ENCODE peak calls at places on chromosome 14, in seven cellular contexts. F, E, U, Z, H, T and L are unnamed samples.

GRCh38 chr14:69675246-69675583 is 63.8 kb downstream of the SUSD6 start:
- DNase-seq in Z (no peak), T (no peak), H (no peak), F (no peak), U (no peak), E (no peak), L (no peak)

GRCh38 chr14:97730706-97731105 is 933.5 kb downstream of the VRK1 start:
- DNase-seq in Z (no peak), F (no peak), U (no peak), E (no peak), T (no peak), H (no peak), L (no peak)

GRCh38 chr14:38311655-38312054 is 55.8 kb upstream of the CLEC14A start:
- DNase-seq in Z (no peak), E (no peak), U (no peak), F (no peak), T (no peak), H (no peak), L (no peak)

GRCh38 chr14:100438678-100439592 is 115.8 kb downstream of the SLC25A47 start:
- DNase-seq in T (no peak), F (peak), H (peak), E (no peak), U (peak), Z (no peak), L (peak)

GRCh38 chr14:52352546-52352945 is 38.4 kb downstream of the PTGER2 start:
- DNase-seq in H (no peak), F (no peak), Z (no peak), T (no peak), U (no peak), E (no peak), L (no peak)

GRCh38 chr14:100030441-100031153 is 34.6 kb upstream of the EVL start:
- DNase-seq in Z (no peak), H (peak), U (peak), T (no peak), F (no peak), E (no peak), L (no peak)

GRCh38 chr14:29463727-29464370 is 463.8 kb downstream of the PRKD1 start:
- DNase-seq in T (no peak), F (no peak), H (no peak), Z (no peak), E (no peak), U (peak), L (no peak)

GRCh38 chr14:41662780-41663477 is 56.3 kb downstream of the LRFN5 start:
- DNase-seq in T (no peak), U (no peak), F (no peak), E (no peak), Z (no peak), H (no peak), L (no peak)

DNA sequence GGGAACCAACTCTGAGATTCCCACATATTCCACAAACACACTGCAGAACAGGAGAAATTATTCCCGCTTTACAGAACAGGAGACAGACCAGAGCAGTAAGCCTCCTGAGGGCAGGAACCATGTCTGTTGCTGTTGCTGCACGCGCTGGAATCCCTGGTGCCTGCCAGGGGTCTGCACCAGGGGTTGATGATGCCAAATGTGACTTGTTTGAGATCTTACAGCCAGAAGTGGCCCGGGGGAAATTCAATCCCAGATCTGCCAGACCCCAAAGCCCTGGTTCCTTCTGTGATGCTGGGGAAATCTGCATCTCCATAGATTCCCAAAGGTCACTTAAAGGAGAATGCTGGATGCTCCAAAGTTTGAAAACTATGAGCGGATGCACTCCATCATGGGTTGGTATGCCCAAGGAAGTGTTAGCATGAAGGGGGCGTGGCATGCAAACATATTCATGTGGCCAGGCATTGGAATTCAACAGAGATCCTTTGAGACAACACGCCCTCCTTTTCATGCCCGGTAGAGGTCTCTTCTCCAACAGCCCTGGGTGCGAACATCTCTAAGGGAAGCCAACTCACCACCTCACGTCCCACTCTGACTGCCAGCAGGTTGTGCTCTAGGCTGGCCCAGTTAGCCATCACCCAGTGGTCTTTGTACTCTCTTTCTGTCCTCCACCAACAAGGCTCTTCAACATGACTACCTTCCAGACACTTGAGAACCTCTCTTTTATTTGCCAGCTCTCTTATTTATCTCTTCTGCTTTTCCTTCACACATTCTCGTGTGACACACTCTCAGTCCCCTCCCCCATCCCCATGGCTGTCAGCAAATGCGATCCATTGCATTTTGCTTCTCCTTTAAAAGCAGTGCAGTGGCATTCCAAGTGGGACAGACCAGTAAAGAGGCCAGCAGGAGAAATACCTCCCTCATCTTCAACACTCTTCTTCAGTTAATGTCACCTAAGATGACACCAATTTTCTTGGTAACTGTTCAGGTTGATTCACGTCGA is 131.3 kb downstream of the ZFP36L1 start:
- DNase-seq in H (no peak), E (no peak), Z (no peak), F (no peak), T (peak), U (no peak), L (no peak)
- TF ChIP-seq CTCF in H (no peak), E (no peak), Z (no peak), F (no peak), T (no peak), U (no peak), L (no peak)

GRCh38 chr14:75022655-75023054 is 19.9 kb downstream of the EIF2B2 start:
- DNase-seq in E (no peak), F (peak), T (no peak), U (peak), H (no peak), Z (no peak), L (no peak)
- TF ChIP-seq CTCF in E (no peak), F (no peak), T (peak), U (no peak), H (peak), Z (no peak), L (peak)

GRCh38 chr14:102464846-102465341 is 44.7 kb downstream of the ANKRD9 start:
- DNase-seq in T (no peak), F (no peak), E (peak), Z (no peak), U (no peak), H (no peak), L (no peak)
- TF ChIP-seq CTCF in T (no peak), F (no peak), E (no peak), Z (no peak), U (no peak), H (no peak), L (no peak)

GRCh38 chr14:83297361-83297760 is 1763.7 kb upstream of the SEL1L start:
- DNase-seq in U (no peak), F (no peak), Z (no peak), E (no peak), H (no peak), T (no peak), L (no peak)

GRCh38 chr14:83294941-83295340 is 1761.3 kb upstream of the SEL1L start:
- DNase-seq in H (no peak), T (no peak), E (no peak), U (no peak), Z (no peak), F (no peak), L (no peak)

GRCh38 chr14:83300454-83301064 is 1766.9 kb upstream of the SEL1L start:
- DNase-seq in T (no peak), F (no peak), Z (no peak), E (no peak), U (peak), H (no peak), L (no peak)
- TF ChIP-seq CTCF in T (peak), F (no peak), Z (peak), E (peak), U (peak), H (peak), L (peak)

GRCh38 chr14:37114559-37114958 is 57.8 kb downstream of the SLC25A21 start:
- DNase-seq in F (no peak), T (no peak), E (no peak), U (no peak), Z (no peak), H (no peak), L (no peak)

GRCh38 chr14:37122288-37122687 is 50.1 kb downstream of the SLC25A21 start:
- DNase-seq in H (peak), Z (no peak), E (no peak), T (no peak), F (peak), U (peak), L (no peak)

GRCh38 chr14:37118673-37119366 is 53.6 kb downstream of the SLC25A21 start:
- DNase-seq in U (no peak), F (no peak), T (no peak), H (no peak), E (no peak), Z (no peak), L (no peak)

GRCh38 chr14:37114039-37114438 is 58.4 kb downstream of the SLC25A21 start:
- DNase-seq in H (no peak), T (no peak), E (no peak), Z (no peak), F (no peak), U (peak), L (no peak)

DNA sequence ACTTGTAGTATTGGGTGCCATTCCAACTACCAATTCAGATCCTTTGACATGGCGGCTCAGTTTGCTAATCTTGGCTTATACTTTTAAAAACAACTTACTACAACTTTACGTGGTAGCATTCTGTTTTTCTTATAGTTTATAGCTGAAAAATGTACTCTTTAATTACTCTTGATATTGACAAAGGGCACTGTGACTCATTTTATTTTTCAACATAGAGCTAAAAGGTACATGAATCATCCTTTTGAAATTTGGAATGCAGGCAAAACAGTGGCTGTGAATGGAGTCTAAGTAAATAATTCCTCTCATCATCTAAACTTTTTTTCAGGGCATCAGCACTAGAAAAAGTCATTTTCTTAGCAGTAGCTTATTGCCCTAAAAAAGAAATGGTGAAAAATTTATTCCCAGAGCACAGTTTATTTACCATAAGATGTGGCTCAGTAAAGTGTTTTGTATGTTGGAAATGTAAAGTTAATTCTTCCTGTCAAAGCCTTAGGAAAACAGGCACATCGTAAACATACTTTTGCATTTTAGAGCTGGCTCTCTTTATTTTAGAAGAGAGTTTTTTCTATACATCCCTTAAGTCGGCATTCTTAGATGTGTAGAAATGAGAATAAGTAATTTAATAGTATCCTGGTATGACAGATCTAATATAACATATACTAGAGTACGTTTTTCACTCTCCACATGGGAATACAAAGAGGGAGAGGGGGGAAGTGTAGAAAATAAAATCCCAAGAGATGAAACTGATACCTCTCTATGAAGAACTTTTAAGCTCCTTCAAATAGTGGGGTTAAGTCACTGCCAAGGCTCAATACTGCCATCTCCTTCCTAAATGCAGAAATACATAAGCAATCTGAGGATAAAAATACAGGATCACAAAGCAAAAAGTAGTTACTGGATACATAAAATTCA is 55.2 kb downstream of the SLC25A21 start:
- DNase-seq in H (peak), U (peak), E (no peak), F (no peak), T (no peak), Z (no peak), L (no peak)
- TF ChIP-seq CTCF in H (peak), U (peak), E (no peak), F (peak), T (peak), Z (no peak), L (peak)

GRCh38 chr14:39417014-39417413 is 15.2 kb downstream of the FBXO33 start:
- DNase-seq in H (no peak), T (no peak), E (no peak), Z (no peak), F (no peak), U (no peak), L (no peak)
- TF ChIP-seq CTCF in H (peak), T (no peak), E (no peak), Z (no peak), F (no peak), U (no peak), L (no peak)

DNA sequence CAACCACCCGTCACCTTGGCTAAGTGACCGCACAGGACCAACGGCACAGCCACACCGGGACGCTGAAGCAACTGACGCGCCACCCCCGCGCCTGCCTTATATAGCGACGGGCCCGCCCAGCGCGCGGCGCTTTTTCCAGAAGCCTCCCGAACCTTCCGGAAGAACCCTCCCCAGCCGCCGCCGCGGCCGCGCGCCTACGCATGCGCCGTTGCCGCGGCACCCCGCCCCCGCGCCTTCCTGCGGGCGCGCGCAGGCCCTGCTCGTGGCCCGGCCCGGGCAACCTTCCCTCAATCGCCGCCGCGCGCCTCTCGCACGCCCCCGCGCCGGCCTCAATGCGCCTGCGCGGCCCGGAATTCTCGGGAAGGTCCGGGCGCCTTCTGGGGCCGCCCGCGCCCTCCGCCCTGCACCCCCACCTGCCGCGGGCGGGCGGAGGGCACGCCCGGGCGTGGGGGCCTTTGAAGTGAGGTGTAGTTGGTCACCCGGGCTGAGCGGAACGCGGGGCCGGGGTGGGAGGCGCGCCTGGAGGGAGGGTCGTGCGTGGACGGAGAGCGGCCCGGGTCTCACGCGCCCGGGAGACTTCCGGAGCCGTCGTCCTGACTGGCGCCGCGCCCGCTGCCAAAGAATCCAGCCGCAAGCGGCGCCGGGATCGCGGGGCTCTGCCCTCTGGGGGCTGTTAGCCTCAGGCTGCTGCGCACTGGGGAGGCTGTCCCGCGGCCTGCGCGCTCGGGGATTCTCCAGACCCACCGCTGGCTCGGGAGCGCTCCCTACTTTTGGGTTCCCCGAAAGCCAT is at the start of gene HSP90AA1:
- DNase-seq in T (peak), Z (peak), E (peak), H (peak), U (peak), F (peak), L (peak)
- TF ChIP-seq CTCF in T (no peak), Z (no peak), E (no peak), H (peak), U (no peak), F (no peak), L (no peak)

GRCh38 chr14:21711360-21711961 is 37.8 kb upstream of the OR4E1 start:
- DNase-seq in U (peak), E (no peak), F (peak), H (no peak), T (no peak), Z (peak), L (no peak)
- TF ChIP-seq CTCF in U (peak), E (peak), F (peak), H (peak), T (no peak), Z (peak), L (peak)

GRCh38 chr14:95455246-95455645 is 61.2 kb downstream of the SYNE3 start:
- DNase-seq in U (no peak), H (no peak), Z (no peak), E (no peak), T (no peak), F (no peak), L (no peak)

GRCh38 chr14:95453713-95453980 is 62.8 kb downstream of the SYNE3 start:
- DNase-seq in E (no peak), H (no peak), T (no peak), Z (no peak), U (no peak), F (no peak), L (no peak)

GRCh38 chr14:95449131-95449530 is 67.3 kb downstream of the SYNE3 start:
- DNase-seq in E (no peak), H (no peak), F (no peak), U (no peak), T (no peak), Z (peak), L (no peak)

GRCh38 chr14:95452890-95453712 is 63.3 kb downstream of the SYNE3 start:
- DNase-seq in T (no peak), H (no peak), F (no peak), U (no peak), E (no peak), Z (no peak), L (no peak)

DNA sequence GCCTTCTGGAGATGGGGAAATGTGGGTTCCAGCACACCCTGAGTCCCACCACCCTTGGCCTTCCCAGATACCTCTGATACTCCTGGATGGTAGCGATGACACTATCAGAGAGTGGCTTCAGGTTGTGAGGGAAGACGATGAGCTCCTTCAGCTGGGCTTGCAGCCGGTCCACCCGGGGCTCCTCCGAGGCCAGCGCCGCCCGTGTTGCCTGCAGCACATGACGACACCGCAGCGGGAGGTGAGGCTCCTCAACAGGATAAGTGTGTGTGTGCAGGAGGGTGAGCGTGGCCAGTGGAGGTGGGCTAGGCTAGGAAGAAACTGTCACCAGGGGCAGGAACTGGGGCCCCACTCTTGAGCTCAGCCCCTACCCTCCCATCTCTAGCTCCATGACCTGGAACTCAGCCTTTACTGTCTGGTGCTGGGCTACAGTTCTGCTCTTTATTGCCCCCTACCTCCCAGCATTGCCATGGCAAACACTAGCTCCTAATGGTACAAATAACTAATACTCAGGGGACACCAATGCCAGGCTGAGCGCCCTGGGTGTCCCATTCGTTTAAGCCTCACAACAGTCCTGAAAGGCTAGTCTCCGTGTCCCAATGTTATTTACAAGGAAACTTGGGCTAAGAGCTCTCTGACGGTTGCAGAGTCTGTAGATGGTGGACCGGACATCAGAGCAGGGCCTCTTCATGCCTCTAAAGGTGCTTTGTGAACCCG is 64.1 kb downstream of the SYNE3 start:
- DNase-seq in U (no peak), Z (no peak), E (no peak), H (no peak), F (peak), T (no peak), L (no peak)
- TF ChIP-seq CTCF in U (no peak), Z (peak), E (no peak), H (peak), F (peak), T (no peak), L (peak)

GRCh38 chr14:63853831-63854293 is 1.1 kb downstream of the SYNE2 start:
- DNase-seq in E (peak), T (peak), H (no peak), F (peak), Z (peak), U (peak), L (no peak)
- TF ChIP-seq CTCF in E (no peak), T (no peak), H (no peak), F (no peak), Z (no peak), U (no peak), L (no peak)